ENCODE peak calls at places on chromosomes 4 and X, in six cellular contexts. F, L, A, Z, P and D are unnamed samples.

GRCh38 chr4:108004646-108005045 is 15.0 kb downstream of the HADH start:
- DNase-seq in F (no peak), L (no peak), A (no peak), Z (no peak), P (no peak), D (no peak)

GRCh38 chr4:184756399-184756798 is 22.5 kb upstream of the CENPU start:
- DNase-seq in F (no peak), L (no peak), A (no peak), Z (no peak), P (no peak), D (no peak)

GRCh38 chr4:153161599-153161971 is 42.7 kb upstream of the TRIM2 start:
- DNase-seq in F (no peak), L (no peak), A (no peak), Z (no peak), P (no peak), D (no peak)

GRCh38 chrX:15158736-15159406 is 111.0 kb downstream of the ASB9 start:
- DNase-seq in F (no peak), L (no peak), A (no peak), Z (no peak), P (peak; percentile 33), D (no peak)

GRCh38 chr4:47145630-47146029 is 114.3 kb downstream of the GABRB1 start:
- DNase-seq in F (no peak), L (peak; percentile 1), A (no peak), Z (no peak), P (peak; percentile 41), D (no peak)

GRCh38 chr4:7267829-7268228 is 75.5 kb downstream of the SORCS2 start:
- DNase-seq in F (no peak), L (no peak), A (no peak), Z (no peak), P (no peak), D (no peak)

GRCh38 chr4:186684889-186685309 is 38.8 kb downstream of the FAT1 start:
- DNase-seq in F (no peak), L (peak; percentile 93), A (no peak), Z (no peak), P (no peak), D (no peak)

GRCh38 chr4:878796-879729 is 53.1 kb downstream of the GAK start:
- DNase-seq in F (no peak), L (no peak), A (no peak), Z (no peak), P (no peak), D (no peak)

GRCh38 chrX:16215660-16216059 is 48.4 kb downstream of the MAGEB17 start:
- DNase-seq in F (no peak), L (no peak), A (no peak), Z (peak; percentile 60), P (no peak), D (no peak)

GRCh38 chr4:145719752-145720624 is 40.0 kb downstream of the C4orf51 start:
- DNase-seq in F (no peak), L (no peak), A (no peak), Z (no peak), P (peak; percentile 31), D (no peak)

GRCh38 chrX:17580529-17581155 is 156.7 kb upstream of the SCML1 start:
- DNase-seq in F (no peak), L (no peak), A (no peak), Z (no peak), P (no peak), D (no peak)

GRCh38 chr4:3833326-3833989 is 67.3 kb downstream of the ADRA2C start:
- DNase-seq in F (no peak), L (no peak), A (no peak), Z (no peak), P (no peak), D (no peak)

GRCh38 chrX:45743081-45743533 is 542.4 kb upstream of the DIPK2B start:
- DNase-seq in F (peak; percentile 76), L (peak; percentile 12), A (no peak), Z (no peak), P (no peak), D (no peak)

GRCh38 chr4:169621754-169622481 is 1.5 kb downstream of the CLCN3 start:
- DNase-seq in F (no peak), L (peak; percentile 57), A (no peak), Z (no peak), P (no peak), D (no peak)

GRCh38 chr4:30719363-30720020 is 677 bp upstream of the PCDH7 start:
- DNase-seq in F (no peak), L (no peak), A (no peak), Z (peak; percentile 43), P (no peak), D (no peak)

GRCh38 chr4:3418029-3418762 is 23.6 kb upstream of the HGFAC start:
- DNase-seq in F (no peak), L (no peak), A (no peak), Z (no peak), P (no peak), D (no peak)

GRCh38 chr4:31408136-31408535 is 688.0 kb downstream of the PCDH7 start:
- DNase-seq in F (no peak), L (no peak), A (no peak), Z (no peak), P (no peak), D (no peak)

GRCh38 chrX:38985945-38986344 is 184.7 kb downstream of the MID1IP1 start:
- DNase-seq in F (no peak), L (no peak), A (no peak), Z (no peak), P (no peak), D (no peak)

GRCh38 chrX:149539283-149540132 is 1.3 kb upstream of the EOLA1 start:
- DNase-seq in F (peak; percentile 77), L (peak; percentile 81), A (peak; percentile 81), Z (peak; percentile 74), P (peak; percentile 83), D (peak; percentile 79)

GRCh38 chr4:138410266-138410665 is 168.1 kb upstream of the SLC7A11 start:
- DNase-seq in F (no peak), L (no peak), A (no peak), Z (no peak), P (no peak), D (no peak)

GRCh38 chr4:104064650-104065577 is 345.1 kb upstream of the TACR3 start:
- DNase-seq in F (peak; percentile 56), L (peak; percentile 39), A (peak; percentile 10), Z (peak; percentile 33), P (peak; percentile 23), D (peak; percentile 3)

GRCh38 chr4:48112017-48112667 is 21.9 kb downstream of the TXK start:
- DNase-seq in F (no peak), L (no peak), A (no peak), Z (no peak), P (no peak), D (no peak)

GRCh38 chr4:142404191-142404611 is 441.9 kb downstream of the INPP4B start:
- DNase-seq in F (peak; percentile 82), L (no peak), A (no peak), Z (no peak), P (no peak), D (no peak)

DNA sequence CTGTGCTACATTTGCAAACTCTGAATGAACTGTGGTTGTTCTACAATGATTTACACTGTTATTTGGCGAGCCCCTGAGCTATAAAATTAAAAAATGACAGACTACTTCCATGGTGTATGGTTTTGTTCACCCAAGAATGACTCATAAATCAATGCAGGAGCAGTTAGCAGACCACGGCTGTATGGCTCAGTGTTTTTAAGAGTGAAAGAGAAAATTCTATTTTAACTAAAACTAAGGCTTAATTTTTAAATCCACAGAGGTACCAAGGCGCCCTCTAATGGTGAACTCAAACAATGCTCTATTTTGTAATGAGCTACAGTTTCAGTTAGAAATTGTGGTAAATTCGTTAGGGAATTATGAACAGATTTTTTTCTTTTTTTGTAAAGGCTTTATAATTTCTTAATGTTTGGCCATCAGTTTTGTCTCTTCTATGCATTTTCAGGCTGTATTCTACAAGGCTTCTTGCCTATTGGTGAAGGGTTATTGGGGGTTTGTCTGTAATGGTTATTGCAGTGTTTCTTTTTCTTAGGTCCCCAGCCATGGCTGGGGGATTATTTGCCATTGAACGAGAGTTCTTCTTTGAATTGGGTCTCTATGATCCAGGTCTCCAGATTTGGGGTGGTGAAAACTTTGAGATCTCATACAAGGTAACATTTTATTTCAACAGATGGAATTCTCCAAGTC is 32.5 kb downstream of the HMGB2 start:
- DNase-seq in F (peak; percentile 3), L (no peak), A (peak; percentile 20), Z (no peak), P (no peak), D (no peak)
- TF ChIP-seq ZNF274 in F (no peak), L (no peak), A (no peak), Z (no peak), P (no peak), D (no peak)

GRCh38 chr4:125590158-125590557 is 275.4 kb downstream of the FAT4 start:
- DNase-seq in F (no peak), L (peak; percentile 18), A (no peak), Z (no peak), P (no peak), D (no peak)
- TF ChIP-seq ZNF274 in F (no peak), L (no peak), A (no peak), Z (no peak), P (no peak), D (no peak)

DNA sequence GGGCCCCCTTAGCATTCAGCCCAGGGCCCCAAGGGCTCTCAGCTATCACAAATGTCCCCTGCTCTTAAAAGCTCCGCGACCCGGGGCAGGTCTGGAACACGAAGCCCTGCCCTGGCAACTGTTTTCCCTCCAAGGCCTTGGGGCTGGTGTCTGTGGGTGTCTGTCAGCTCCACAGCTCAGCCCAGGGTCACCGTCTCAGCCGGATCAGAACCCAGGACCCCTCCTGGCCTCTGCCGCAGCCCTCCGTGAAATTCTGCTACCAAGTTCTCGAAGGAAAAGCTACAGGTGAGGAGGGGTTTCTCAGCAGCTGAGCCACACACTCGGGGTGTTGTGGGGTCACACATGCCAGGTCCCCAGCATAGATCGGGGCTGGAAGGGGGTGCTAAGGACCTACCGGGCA is 61.2 kb downstream of the ACOX3 start:
- DNase-seq in F (no peak), L (no peak), A (no peak), Z (no peak), P (no peak), D (no peak)
- TF ChIP-seq ZNF274 in F (no peak), L (no peak), A (no peak), Z (no peak), P (no peak), D (no peak)

GRCh38 chr4:74546020-74546419 is 101.1 kb downstream of the AREG start:
- DNase-seq in F (no peak), L (no peak), A (no peak), Z (no peak), P (no peak), D (no peak)

GRCh38 chr4:74544655-74545361 is 99.9 kb downstream of the AREG start:
- DNase-seq in F (no peak), L (peak; percentile 24), A (no peak), Z (no peak), P (no peak), D (no peak)

GRCh38 chr4:74543247-74543670 is 98.3 kb downstream of the AREG start:
- DNase-seq in F (no peak), L (no peak), A (no peak), Z (no peak), P (peak; percentile 9), D (no peak)

GRCh38 chr4:74545488-74545887 is 100.6 kb downstream of the AREG start:
- DNase-seq in F (no peak), L (no peak), A (no peak), Z (no peak), P (no peak), D (no peak)

DNA sequence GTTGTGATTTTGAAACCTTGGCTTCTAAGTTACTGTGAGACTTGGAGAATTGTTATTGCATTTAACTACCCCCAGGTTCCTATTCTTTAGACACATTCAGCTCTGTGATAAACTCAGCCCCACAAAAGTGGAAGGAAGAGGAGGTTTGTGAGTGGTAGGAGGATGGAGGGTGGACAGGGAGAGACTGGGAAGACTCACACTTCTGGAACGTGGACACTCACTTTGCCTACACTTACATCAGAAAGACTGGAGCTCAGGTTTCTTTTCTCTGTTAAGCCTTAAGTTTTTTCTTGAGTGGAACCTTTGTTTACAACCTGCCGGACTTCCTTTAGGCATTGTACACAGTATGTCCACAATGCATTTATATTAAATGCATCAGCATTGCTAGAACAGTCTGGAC is 99.0 kb downstream of the AREG start:
- DNase-seq in F (no peak), L (no peak), A (no peak), Z (no peak), P (no peak), D (no peak)
- TF ChIP-seq ZNF274 in F (no peak), L (no peak), A (no peak), Z (no peak), P (no peak), D (no peak)